ENCODE peak calls at places on chromosome 12, in seven cellular contexts. T is tibial nerve, I is IMR-90, W is adrenal gland, P is right lobe of liver, J is suprapubic skin, X is prostate gland. Q is an unnamed sample.

GRCh38 chr12:103782399-103782798 is 58.6 kb downstream of the NT5DC3 start:
- DNase-seq in X (no peak), J (no peak), T (no peak), P (no peak), I (no peak), W (no peak), Q (no peak)

GRCh38 chr12:3186546-3187237 is 109.5 kb downstream of the TSPAN9 start:
- DNase-seq in W (no peak), I (peak; percentile 32), J (no peak), T (no peak), X (no peak), P (no peak), Q (no peak)

GRCh38 chr12:88650715-88651114 is 70.4 kb upstream of the KITLG start:
- DNase-seq in W (no peak), T (no peak), J (no peak), P (no peak), I (peak; percentile 89), X (no peak), Q (no peak)

GRCh38 chr12:80268924-80269749 is 169.8 kb downstream of the OTOGL start:
- DNase-seq in I (peak; percentile 93), W (no peak), X (no peak), T (no peak), J (no peak), P (no peak), Q (no peak)

GRCh38 chr12:6620137-6620884 is 13.1 kb upstream of the CHD4 start:
- DNase-seq in X (no peak), T (no peak), W (peak; percentile 55), P (peak; percentile 56), I (no peak), J (no peak), Q (peak; percentile 58)

GRCh38 chr12:126570571-126570970 is 1505.3 kb downstream of the AACS start:
- DNase-seq in J (no peak), X (no peak), P (no peak), I (no peak), T (no peak), W (no peak), Q (no peak)

GRCh38 chr12:126385785-126386184 is 1320.5 kb downstream of the AACS start:
- DNase-seq in J (no peak), P (no peak), I (no peak), W (no peak), X (no peak), T (no peak), Q (no peak)

GRCh38 chr12:124592050-124592449 is 24.6 kb upstream of the NCOR2 start:
- DNase-seq in W (peak; percentile 52), J (no peak), P (no peak), I (peak; percentile 73), T (no peak), X (no peak), Q (no peak)

GRCh38 chr12:88579941-88580871 is at the start of gene KITLG:
- DNase-seq in P (peak; percentile 87), W (peak; percentile 71), X (peak; percentile 78), I (peak; percentile 87), T (peak; percentile 71), J (peak; percentile 84), Q (peak; percentile 65)

GRCh38 chr12:118773956-118774723 is 207.2 kb upstream of the SRRM4 start:
- DNase-seq in X (no peak), J (no peak), W (peak; percentile 20), P (no peak), T (no peak), I (no peak), Q (no peak)

GRCh38 chr12:125185740-125186470 is 120.7 kb downstream of the AACS start:
- DNase-seq in J (no peak), P (peak; percentile 82), I (peak; percentile 44), W (peak; percentile 59), T (no peak), X (peak; percentile 59), Q (peak; percentile 75)

GRCh38 chr12:88471641-88472040 is 108.6 kb downstream of the KITLG start:
- DNase-seq in T (no peak), X (no peak), J (no peak), W (peak; percentile 45), P (no peak), I (peak; percentile 77), Q (no peak)

GRCh38 chr12:25767613-25768012 is 190.9 kb upstream of the RASSF8 start:
- DNase-seq in P (no peak), J (no peak), X (no peak), W (no peak), I (peak; percentile 77), T (no peak), Q (no peak)

GRCh38 chr12:57124259-57124877 is 3.9 kb upstream of the LRP1 start:
- DNase-seq in I (peak; percentile 69), X (peak; percentile 67), P (peak; percentile 55), T (peak; percentile 93), J (peak; percentile 80), W (peak; percentile 87), Q (peak; percentile 85)

GRCh38 chr12:47035459-47035858 is 44.0 kb upstream of the PCED1B start:
- DNase-seq in I (no peak), J (no peak), W (no peak), X (no peak), P (no peak), T (no peak), Q (no peak)

GRCh38 chr12:80299976-80300375 is 144.1 kb upstream of the PTPRQ start:
- DNase-seq in J (no peak), T (no peak), P (no peak), I (no peak), X (no peak), W (no peak), Q (no peak)

GRCh38 chr12:75933136-75933535 is 98.4 kb downstream of the PHLDA1 start:
- DNase-seq in W (no peak), J (no peak), I (peak; percentile 96), T (no peak), X (no peak), P (no peak), Q (peak; percentile 50)

GRCh38 chr12:6923003-6923732 is 4.6 kb upstream of the ATN1 start:
- DNase-seq in P (no peak), T (no peak), I (no peak), X (no peak), J (no peak), W (no peak), Q (no peak)

GRCh38 chr12:124352839-124353238 is 57.9 kb downstream of the RFLNA start:
- DNase-seq in I (no peak), W (peak; percentile 68), X (peak; percentile 24), J (no peak), P (peak; percentile 78), T (peak; percentile 59), Q (peak; percentile 64)

GRCh38 chr12:84038241-84038640 is 874.4 kb downstream of the SLC6A15 start:
- DNase-seq in I (no peak), W (no peak), J (no peak), X (no peak), T (no peak), P (no peak), Q (no peak)

GRCh38 chr12:91098942-91099341 is 12.4 kb downstream of the LUM start:
- DNase-seq in J (peak; percentile 58), X (no peak), P (no peak), W (no peak), I (peak; percentile 93), T (peak; percentile 51), Q (no peak)

GRCh38 chr12:43776498-43776897 is 17.7 kb downstream of the IRAK4 start:
- DNase-seq in I (peak; percentile 45), X (peak; percentile 7), T (peak; percentile 8), J (no peak), W (no peak), P (no peak), Q (peak; percentile 67)

GRCh38 chr12:100741084-100741711 is 53.4 kb upstream of the ANO4 start:
- DNase-seq in I (peak; percentile 37), T (peak; percentile 13), J (no peak), P (no peak), W (peak; percentile 25), X (no peak), Q (peak; percentile 11)

GRCh38 chr12:67667276-67668073 is 18.9 kb downstream of the DYRK2 start:
- DNase-seq in X (peak; percentile 43), J (no peak), I (no peak), W (peak; percentile 42), T (peak; percentile 50), P (no peak), Q (no peak)

GRCh38 chr12:127238061-127238460 is 1028.9 kb upstream of the TMEM132C start:
- DNase-seq in W (no peak), I (no peak), X (no peak), T (no peak), P (no peak), J (no peak), Q (no peak)

GRCh38 chr12:79934309-79935020 is 432 bp downstream of the PPP1R12A start:
- DNase-seq in I (peak; percentile 36), T (peak; percentile 26), W (no peak), P (peak; percentile 60), X (peak; percentile 35), J (peak; percentile 83), Q (peak; percentile 86)

GRCh38 chr12:53483979-53484377 is 15.3 kb downstream of the MAP3K12 start:
- DNase-seq in I (no peak), T (no peak), W (peak; percentile 21), J (no peak), X (no peak), P (no peak), Q (no peak)

GRCh38 chr12:53483225-53483978 is 15.9 kb downstream of the MAP3K12 start:
- DNase-seq in X (no peak), W (peak; percentile 38), J (no peak), P (no peak), T (no peak), I (no peak), Q (no peak)

GRCh38 chr12:53481108-53481442 is 18.2 kb downstream of the MAP3K12 start:
- DNase-seq in T (no peak), I (no peak), X (no peak), W (peak; percentile 26), J (no peak), P (no peak), Q (no peak)

GRCh38 chr12:53481957-53482586 is 17.2 kb downstream of the MAP3K12 start:
- DNase-seq in W (no peak), I (no peak), X (no peak), J (no peak), T (no peak), P (no peak), Q (no peak)

GRCh38 chr12:53482626-53483165 is 16.6 kb downstream of the MAP3K12 start:
- DNase-seq in T (no peak), W (peak; percentile 34), J (no peak), P (no peak), I (no peak), X (no peak), Q (no peak)
- TF ChIP-seq POLR2A in T (no peak), W (no peak), J (no peak), P (no peak), I (no peak), X (no peak), Q (no peak)

GRCh38 chr12:121505513-121505912 is 75.3 kb downstream of the KDM2B start:
- DNase-seq in W (no peak), P (no peak), X (no peak), I (peak; percentile 45), J (no peak), T (no peak), Q (no peak)
- TF ChIP-seq POLR2A in W (no peak), P (no peak), X (no peak), I (no peak), J (no peak), T (no peak), Q (no peak)

GRCh38 chr12:49567611-49568441 is at the start of gene MCRS1:
- DNase-seq in I (peak; percentile 89), W (peak; percentile 91), T (peak; percentile 90), J (peak; percentile 94), X (peak; percentile 83), P (peak; percentile 85), Q (peak; percentile 94)
- TF ChIP-seq POLR2A in I (peak; percentile 96), W (peak; percentile 33), T (no peak), J (peak; percentile 66), X (peak; percentile 20), P (peak; percentile 60), Q (peak; percentile 93)

GRCh38 chr12:32896438-32897275 is at the start of gene PKP2:
- DNase-seq in T (peak; percentile 21), J (peak; percentile 72), I (no peak), W (peak; percentile 35), P (peak; percentile 83), X (peak; percentile 94), Q (peak; percentile 7)
- TF ChIP-seq POLR2A in T (no peak), J (no peak), I (no peak), W (no peak), P (peak; percentile 70), X (peak; percentile 58), Q (no peak)